ENCODE peak calls at places on chromosomes 16 and 17, in eight cellular contexts. K, E, P, C, Q, O, M and Z are unnamed samples.

GRCh38 chr17:72120878-72121163 is at the start of gene SOX9:
- DNase-seq in K (peak; percentile 82), E (peak; percentile 93), P (no peak), C (peak; percentile 82), Q (peak; percentile 93), O (peak; percentile 81), M (no peak), Z (peak; percentile 94)

GRCh38 chr17:78474631-78475146 is 96.2 kb downstream of the PGS1 start:
- DNase-seq in K (no peak), E (no peak), P (no peak), C (no peak), Q (no peak), O (no peak), M (no peak), Z (no peak)

GRCh38 chr16:80693553-80693952 is 110.8 kb downstream of the CDYL2 start:
- DNase-seq in K (no peak), E (no peak), P (no peak), C (no peak), Q (no peak), O (no peak), M (no peak), Z (no peak)

GRCh38 chr17:16363749-16364536 is 10.7 kb upstream of the CENPV start:
- DNase-seq in K (peak; percentile 72), E (peak; percentile 84), P (peak; percentile 43), C (no peak), Q (peak; percentile 76), O (peak; percentile 81), M (peak; percentile 63), Z (peak; percentile 71)

GRCh38 chr17:57672971-57673370 is 72.1 kb downstream of the CCDC182 start:
- DNase-seq in K (peak; percentile 40), E (no peak), P (no peak), C (no peak), Q (no peak), O (no peak), M (no peak), Z (no peak)

GRCh38 chr16:88528902-88529318 is 41.3 kb upstream of the ZC3H18 start:
- DNase-seq in K (no peak), E (no peak), P (no peak), C (no peak), Q (no peak), O (no peak), M (no peak), Z (no peak)

GRCh38 chr17:44102845-44103622 is 20.4 kb downstream of the HDAC5 start:
- DNase-seq in K (no peak), E (no peak), P (no peak), C (no peak), Q (peak; percentile 79), O (no peak), M (no peak), Z (no peak)

GRCh38 chr17:19015428-19015827 is 10.9 kb upstream of the FAM83G start:
- DNase-seq in K (no peak), E (no peak), P (no peak), C (no peak), Q (no peak), O (no peak), M (no peak), Z (no peak)

GRCh38 chr17:81860756-81861568 is 627 bp upstream of the P4HB start:
- DNase-seq in K (peak; percentile 99), E (peak; percentile 100), P (peak; percentile 98), C (peak; percentile 100), Q (peak; percentile 99), O (peak; percentile 99), M (peak; percentile 99), Z (peak; percentile 99)

GRCh38 chr16:10668322-10669045 is 26.2 kb downstream of the TEKT5 start:
- DNase-seq in K (no peak), E (peak; percentile 27), P (no peak), C (no peak), Q (peak; percentile 56), O (peak; percentile 29), M (no peak), Z (peak; percentile 70)
- TF ChIP-seq CTCF in K (peak; percentile 4), E (peak; percentile 14), P (no peak), C (peak; percentile 52), Q (peak; percentile 60), O (peak; percentile 42), M (no peak), Z (peak; percentile 69)

GRCh38 chr17:42087736-42088705 is 10.3 kb downstream of the ZNF385C start:
- DNase-seq in K (no peak), E (no peak), P (no peak), C (no peak), Q (no peak), O (no peak), M (no peak), Z (peak; percentile 89)

GRCh38 chr17:42090964-42091790 is 7.1 kb downstream of the ZNF385C start:
- DNase-seq in K (no peak), E (no peak), P (no peak), C (no peak), Q (no peak), O (no peak), M (no peak), Z (no peak)

GRCh38 chr17:42094375-42095069 is 3.8 kb downstream of the ZNF385C start:
- DNase-seq in K (no peak), E (no peak), P (no peak), C (no peak), Q (no peak), O (no peak), M (no peak), Z (no peak)

GRCh38 chr17:42087042-42087701 is 11.1 kb downstream of the ZNF385C start:
- DNase-seq in K (no peak), E (no peak), P (no peak), C (no peak), Q (peak; percentile 37), O (no peak), M (no peak), Z (no peak)

GRCh38 chr17:42088736-42089135 is 9.5 kb downstream of the ZNF385C start:
- DNase-seq in K (no peak), E (no peak), P (no peak), C (no peak), Q (no peak), O (no peak), M (no peak), Z (no peak)
- TF ChIP-seq CTCF in K (no peak), E (no peak), P (no peak), C (no peak), Q (no peak), O (no peak), M (no peak), Z (no peak)

DNA sequence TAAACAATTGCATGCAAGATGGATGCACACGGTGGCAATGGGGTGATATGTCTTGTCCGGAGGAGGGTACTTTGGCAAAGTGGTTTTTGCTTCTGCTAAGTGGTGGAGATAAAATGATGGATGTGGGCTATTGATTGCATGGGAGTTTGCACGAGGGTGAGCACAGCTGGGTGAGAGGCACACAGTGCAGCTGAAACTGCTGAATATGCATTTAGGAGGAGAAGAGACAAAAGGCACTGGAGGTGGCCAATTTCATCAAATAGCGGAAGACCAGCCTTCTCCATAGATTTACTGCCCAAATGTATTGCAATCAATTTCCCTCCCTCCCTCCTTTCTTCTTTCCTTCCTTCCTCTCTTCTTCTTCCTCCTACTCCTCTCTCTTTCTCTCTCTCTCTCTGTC is 414.4 kb upstream of the EEF2KMT start:
- DNase-seq in K (no peak), E (no peak), P (no peak), C (no peak), Q (no peak), O (no peak), M (no peak), Z (no peak)
- TF ChIP-seq CTCF in K (no peak), E (no peak), P (no peak), C (no peak), Q (no peak), O (no peak), M (no peak), Z (no peak)

DNA sequence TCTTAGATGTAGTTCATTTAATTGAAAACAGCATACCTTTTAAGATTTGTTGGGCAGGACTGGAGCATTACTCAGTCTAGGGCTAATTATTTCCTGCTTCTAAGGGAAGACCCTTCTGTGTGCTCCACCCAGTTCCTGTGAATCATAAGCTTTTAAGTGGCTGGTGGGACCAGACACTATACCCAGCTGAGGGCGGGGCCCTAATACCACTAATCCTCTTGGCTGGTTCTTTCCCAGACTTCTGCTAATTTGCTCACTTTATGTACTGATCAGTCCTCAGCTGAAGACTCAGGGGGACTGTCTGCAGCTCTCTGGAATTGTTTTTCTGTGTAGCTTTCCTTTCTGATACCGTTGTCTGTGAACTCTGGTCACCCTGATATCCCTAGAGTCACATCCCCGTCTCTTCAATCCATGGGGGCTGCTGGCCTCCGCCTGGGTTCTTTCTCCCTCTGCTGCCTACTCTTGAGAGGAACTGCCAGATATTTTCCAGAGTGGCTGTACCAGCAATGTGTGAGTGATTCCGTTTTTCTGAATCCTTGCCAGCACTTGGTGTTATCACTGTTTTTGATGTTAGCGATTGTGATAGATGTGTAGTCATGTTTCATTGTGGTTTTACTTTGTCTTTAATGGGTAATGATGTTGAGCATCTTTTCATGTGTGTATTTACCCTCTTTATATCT is 35.1 kb downstream of the MFSD11 start:
- DNase-seq in K (peak; percentile 70), E (peak; percentile 78), P (no peak), C (peak; percentile 74), Q (peak; percentile 6), O (peak; percentile 26), M (peak; percentile 27), Z (peak; percentile 36)
- TF ChIP-seq CTCF in K (no peak), E (no peak), P (no peak), C (no peak), Q (no peak), O (no peak), M (no peak), Z (no peak)

DNA sequence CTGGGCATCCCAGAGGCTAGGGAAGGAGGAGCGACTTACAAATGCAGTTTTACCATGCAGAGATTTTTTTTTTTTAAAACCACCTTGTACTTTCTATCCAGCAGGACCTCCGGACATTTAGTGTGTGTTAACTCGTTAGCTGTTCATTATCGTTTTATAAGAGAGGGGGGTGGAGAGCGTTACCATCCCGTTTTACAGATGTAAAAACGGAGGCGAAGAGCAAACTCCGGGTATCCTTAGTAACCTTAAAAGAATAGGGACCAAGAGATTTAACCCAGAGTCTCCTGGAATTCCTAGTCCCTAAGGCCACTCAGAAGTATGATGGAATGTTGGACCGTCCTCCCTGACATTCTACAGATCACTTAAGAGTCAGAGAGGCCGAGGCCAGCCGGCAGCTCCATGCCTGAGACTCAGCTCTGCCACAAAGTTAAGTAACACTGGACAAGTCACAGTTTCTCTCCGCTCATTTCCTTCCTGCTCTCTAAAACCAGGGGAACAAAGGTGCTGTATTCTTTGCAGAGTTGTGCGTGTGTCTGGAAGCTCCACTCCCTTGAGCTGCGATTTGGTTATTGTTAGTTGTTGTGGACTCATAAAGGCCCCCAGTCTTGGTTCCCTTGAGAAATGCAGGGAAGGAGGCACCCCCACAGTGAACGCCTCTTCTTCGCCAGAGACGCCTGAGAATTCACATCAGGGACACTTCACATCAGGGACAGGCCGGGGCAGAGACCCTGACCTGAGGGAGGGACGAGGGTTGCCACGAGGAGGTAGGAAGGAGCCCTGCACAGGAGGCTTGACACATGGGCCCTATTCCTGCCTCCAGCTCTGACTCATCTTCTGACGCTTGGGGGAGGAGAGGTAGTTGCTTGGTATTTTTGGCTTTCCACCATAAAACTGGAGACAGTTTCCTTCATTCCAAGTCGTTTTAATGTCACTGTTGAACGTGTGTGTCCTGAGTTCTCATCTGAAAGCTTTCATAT is 1.2 kb downstream of the DUSP14 start:
- DNase-seq in K (peak; percentile 88), E (peak; percentile 78), P (no peak), C (no peak), Q (peak; percentile 70), O (no peak), M (no peak), Z (peak; percentile 92)
- TF ChIP-seq CTCF in K (no peak), E (no peak), P (no peak), C (no peak), Q (no peak), O (no peak), M (no peak), Z (no peak)